ENCODE peak calls at places on chromosomes 6 and 20, in four cellular contexts. One of them, this sample, is unnamed.

GRCh38 chr6:67615796-67616195 is 1019.3 kb upstream of the ADGRB3 start:
- DNase-seq in GM12878: no peak
- DNase-seq in K562: no peak
- DNase-seq in H1: no peak
- DNase-seq in this sample: peak

GRCh38 chr6:80098392-80098791 is 8.1 kb upstream of the BCKDHB start:
- DNase-seq in H1: no peak
- DNase-seq in K562: no peak
- DNase-seq in GM12878: no peak
- DNase-seq in this sample: no peak

GRCh38 chr6:34888874-34889555 is at the start of gene ANKS1A:
- DNase-seq in H1: peak
- DNase-seq in GM12878: peak
- DNase-seq in K562: peak
- DNase-seq in this sample: peak

GRCh38 chr6:148973809-148974208 is 227.0 kb downstream of the UST start:
- DNase-seq in H1: no peak
- DNase-seq in K562: no peak
- DNase-seq in GM12878: no peak
- DNase-seq in this sample: peak

GRCh38 chr6:8215631-8216030 is 113.3 kb upstream of the EEF1E1 start:
- DNase-seq in GM12878: no peak
- DNase-seq in K562: no peak
- DNase-seq in H1: no peak
- DNase-seq in this sample: peak

GRCh38 chr6:4717856-4718255 is 58.3 kb upstream of the CDYL start:
- DNase-seq in H1: no peak
- DNase-seq in K562: no peak
- DNase-seq in GM12878: no peak
- DNase-seq in this sample: no peak

GRCh38 chr20:17557675-17558006 is 12.2 kb upstream of the DSTN start:
- DNase-seq in H1: no peak
- DNase-seq in K562: no peak
- DNase-seq in GM12878: no peak
- DNase-seq in this sample: peak

GRCh38 chr20:63014710-63015109 is 7.9 kb upstream of the BHLHE23 start:
- DNase-seq in K562: no peak
- DNase-seq in H1: peak
- DNase-seq in GM12878: no peak
- DNase-seq in this sample: no peak

GRCh38 chr6:98576811-98577210 is 257.6 kb upstream of the POU3F2 start:
- DNase-seq in H1: no peak
- DNase-seq in K562: no peak
- DNase-seq in GM12878: no peak
- DNase-seq in this sample: no peak

GRCh38 chr6:22236626-22237414 is 60.0 kb downstream of the PRL start:
- DNase-seq in GM12878: no peak
- DNase-seq in K562: no peak
- DNase-seq in H1: no peak
- DNase-seq in this sample: peak

GRCh38 chr20:54156981-54157835 is 16.6 kb downstream of the CYP24A1 start:
- DNase-seq in GM12878: no peak
- DNase-seq in K562: no peak
- DNase-seq in H1: no peak
- DNase-seq in this sample: no peak

GRCh38 chr6:138571585-138572199 is 72.4 kb upstream of the NHSL1 start:
- DNase-seq in K562: no peak
- DNase-seq in H1: no peak
- DNase-seq in GM12878: no peak
- DNase-seq in this sample: peak

GRCh38 chr6:130365166-130366010 is 429 bp upstream of the TMEM200A start:
- DNase-seq in GM12878: no peak
- DNase-seq in K562: peak
- DNase-seq in H1: peak
- DNase-seq in this sample: peak

GRCh38 chr6:80341330-80341729 is 234.9 kb downstream of the BCKDHB start:
- DNase-seq in GM12878: no peak
- DNase-seq in H1: no peak
- DNase-seq in K562: no peak
- DNase-seq in this sample: peak

GRCh38 chr6:134295953-134296553 is 21.9 kb downstream of the SGK1 start:
- DNase-seq in GM12878: no peak
- DNase-seq in H1: no peak
- DNase-seq in K562: peak
- DNase-seq in this sample: peak

GRCh38 chr20:43514062-43514971 is 6.8 kb downstream of the L3MBTL1 start:
- DNase-seq in K562: peak
- DNase-seq in H1: peak
- DNase-seq in GM12878: peak
- DNase-seq in this sample: peak

GRCh38 chr6:105209950-105210706 is 30.3 kb upstream of the POPDC3 start:
- DNase-seq in K562: no peak
- DNase-seq in H1: no peak
- DNase-seq in GM12878: no peak
- DNase-seq in this sample: peak

GRCh38 chr6:121999458-122000065 is 399.9 kb upstream of the HSF2 start:
- DNase-seq in H1: no peak
- DNase-seq in GM12878: no peak
- DNase-seq in K562: no peak
- DNase-seq in this sample: no peak

GRCh38 chr20:36775196-36775595 is 1.6 kb upstream of the DSN1 start:
- DNase-seq in H1: no peak
- DNase-seq in GM12878: no peak
- DNase-seq in K562: no peak
- DNase-seq in this sample: no peak

GRCh38 chr6:40164345-40164755 is 230.1 kb upstream of the MOCS1 start:
- DNase-seq in H1: no peak
- DNase-seq in K562: peak
- DNase-seq in GM12878: no peak
- DNase-seq in this sample: no peak

GRCh38 chr6:94894300-94894699 is 683.0 kb upstream of the MANEA start:
- DNase-seq in GM12878: no peak
- DNase-seq in K562: no peak
- DNase-seq in H1: no peak
- DNase-seq in this sample: no peak

GRCh38 chr6:88266126-88266525 is 100.0 kb upstream of the CNR1 start:
- DNase-seq in GM12878: no peak
- DNase-seq in H1: no peak
- DNase-seq in K562: no peak
- DNase-seq in this sample: no peak

GRCh38 chr6:167306401-167306998 is 15.4 kb downstream of the UNC93A start:
- DNase-seq in H1: no peak
- DNase-seq in GM12878: no peak
- DNase-seq in K562: no peak
- DNase-seq in this sample: no peak
- TF ChIP-seq CHD1 in H1: no peak
- TF ChIP-seq CHD1 in GM12878: no peak
- TF ChIP-seq CHD1 in K562: no peak
- TF ChIP-seq CHD1 in this sample: no peak

GRCh38 chr6:43296780-43297494 is 1.1 kb upstream of the SLC22A7 start:
- DNase-seq in K562: no peak
- DNase-seq in GM12878: no peak
- DNase-seq in H1: no peak
- DNase-seq in this sample: no peak
- TF ChIP-seq CHD1 in K562: no peak
- TF ChIP-seq CHD1 in GM12878: no peak
- TF ChIP-seq CHD1 in H1: no peak
- TF ChIP-seq CHD1 in this sample: no peak

GRCh38 chr6:31769684-31770371 is 7.3 kb downstream of the VWA7 start:
- DNase-seq in K562: peak
- DNase-seq in H1: peak
- DNase-seq in GM12878: peak
- DNase-seq in this sample: peak
- TF ChIP-seq CHD1 in K562: no peak
- TF ChIP-seq CHD1 in H1: no peak
- TF ChIP-seq CHD1 in GM12878: no peak
- TF ChIP-seq CHD1 in this sample: no peak

GRCh38 chr6:25512560-25512959 is 139.5 kb upstream of the SCGN start:
- DNase-seq in K562: no peak
- DNase-seq in H1: no peak
- DNase-seq in GM12878: no peak
- DNase-seq in this sample: no peak
- TF ChIP-seq CHD1 in K562: no peak
- TF ChIP-seq CHD1 in H1: no peak
- TF ChIP-seq CHD1 in GM12878: no peak
- TF ChIP-seq CHD1 in this sample: no peak

GRCh38 chr6:37146735-37147157 is 23.2 kb upstream of the PIM1 start:
- DNase-seq in K562: no peak
- DNase-seq in GM12878: no peak
- DNase-seq in H1: no peak
- DNase-seq in this sample: no peak
- TF ChIP-seq CHD1 in K562: no peak
- TF ChIP-seq CHD1 in GM12878: no peak
- TF ChIP-seq CHD1 in H1: no peak
- TF ChIP-seq CHD1 in this sample: no peak

DNA sequence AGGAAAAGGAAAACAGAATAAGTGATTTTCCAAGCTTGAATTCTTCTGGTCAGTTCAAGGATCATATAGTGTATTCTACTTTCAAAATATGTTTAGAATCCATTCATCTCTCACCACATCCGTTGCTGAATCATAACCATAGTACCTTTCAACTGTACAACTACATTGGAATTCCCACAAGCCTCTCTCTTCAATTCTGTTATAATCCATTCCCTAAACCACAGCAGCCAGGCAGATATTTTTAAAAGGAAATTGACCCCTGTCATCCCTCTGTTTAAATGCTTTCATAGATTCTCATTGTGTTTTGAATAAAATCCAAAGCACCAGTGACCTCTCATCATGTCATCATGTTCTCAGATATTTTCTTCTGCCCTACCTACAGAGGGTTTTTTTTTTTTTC is 412.7 kb downstream of the GRIK2 start:
- DNase-seq in GM12878: no peak
- DNase-seq in K562: no peak
- DNase-seq in H1: no peak
- DNase-seq in this sample: peak
- TF ChIP-seq CHD1 in GM12878: no peak
- TF ChIP-seq CHD1 in K562: no peak
- TF ChIP-seq CHD1 in H1: no peak
- TF ChIP-seq CHD1 in this sample: no peak

This sample was measured in IMR-90.